ENCODE peak calls at places on chromosome 15, in eight cellular contexts. One of them, this sample, is unnamed.

GRCh38 chr15:63553388-63553791 is 43.8 kb upstream of the FBXL22 start:
- DNase-seq in cardiac muscle cell: peak; percentile 63
- DNase-seq in CD4-positive, alpha-beta memory T cell: peak; percentile 9
- DNase-seq in bronchial epithelial cell: peak; percentile 91
- DNase-seq in sigmoid colon: no peak
- DNase-seq in left lung: no peak
- DNase-seq in ovary: peak; percentile 34
- DNase-seq in naive thymus-derived CD4-positive, alpha-beta T cell: no peak
- DNase-seq in this sample: no peak

GRCh38 chr15:48865387-48866079 is 12.4 kb upstream of the EID1 start:
- DNase-seq in cardiac muscle cell: no peak
- DNase-seq in CD4-positive, alpha-beta memory T cell: no peak
- DNase-seq in bronchial epithelial cell: no peak
- DNase-seq in sigmoid colon: no peak
- DNase-seq in left lung: no peak
- DNase-seq in ovary: no peak
- DNase-seq in naive thymus-derived CD4-positive, alpha-beta T cell: no peak
- DNase-seq in this sample: peak; percentile 42

GRCh38 chr15:71610991-71611720 is 199.2 kb upstream of the NR2E3 start:
- DNase-seq in cardiac muscle cell: no peak
- DNase-seq in CD4-positive, alpha-beta memory T cell: no peak
- DNase-seq in bronchial epithelial cell: peak; percentile 12
- DNase-seq in sigmoid colon: no peak
- DNase-seq in left lung: no peak
- DNase-seq in ovary: no peak
- DNase-seq in naive thymus-derived CD4-positive, alpha-beta T cell: no peak
- DNase-seq in this sample: peak; percentile 21

GRCh38 chr15:69723404-69724097 is 270.9 kb downstream of the RPLP1 start:
- DNase-seq in cardiac muscle cell: peak; percentile 13
- DNase-seq in CD4-positive, alpha-beta memory T cell: no peak
- DNase-seq in bronchial epithelial cell: no peak
- DNase-seq in sigmoid colon: peak; percentile 78
- DNase-seq in left lung: no peak
- DNase-seq in ovary: no peak
- DNase-seq in naive thymus-derived CD4-positive, alpha-beta T cell: no peak
- DNase-seq in this sample: peak; percentile 78

GRCh38 chr15:84949043-84949442 is 32.6 kb upstream of the PDE8A start:
- DNase-seq in cardiac muscle cell: no peak
- DNase-seq in CD4-positive, alpha-beta memory T cell: no peak
- DNase-seq in bronchial epithelial cell: no peak
- DNase-seq in sigmoid colon: peak; percentile 13
- DNase-seq in left lung: no peak
- DNase-seq in ovary: no peak
- DNase-seq in naive thymus-derived CD4-positive, alpha-beta T cell: no peak
- DNase-seq in this sample: no peak

GRCh38 chr15:96626936-96627577 is 296.6 kb downstream of the NR2F2 start:
- DNase-seq in cardiac muscle cell: peak; percentile 52
- DNase-seq in CD4-positive, alpha-beta memory T cell: no peak
- DNase-seq in bronchial epithelial cell: no peak
- DNase-seq in sigmoid colon: no peak
- DNase-seq in left lung: peak; percentile 72
- DNase-seq in ovary: peak; percentile 19
- DNase-seq in naive thymus-derived CD4-positive, alpha-beta T cell: no peak
- DNase-seq in this sample: no peak

GRCh38 chr15:77664428-77664827 is 31.7 kb upstream of the LINGO1 start:
- DNase-seq in cardiac muscle cell: no peak
- DNase-seq in CD4-positive, alpha-beta memory T cell: no peak
- DNase-seq in bronchial epithelial cell: no peak
- DNase-seq in sigmoid colon: no peak
- DNase-seq in left lung: no peak
- DNase-seq in ovary: no peak
- DNase-seq in naive thymus-derived CD4-positive, alpha-beta T cell: no peak
- DNase-seq in this sample: peak; percentile 71

GRCh38 chr15:35999211-35999610 is 453.2 kb upstream of the DPH6 start:
- DNase-seq in cardiac muscle cell: no peak
- DNase-seq in CD4-positive, alpha-beta memory T cell: no peak
- DNase-seq in bronchial epithelial cell: no peak
- DNase-seq in sigmoid colon: no peak
- DNase-seq in left lung: no peak
- DNase-seq in ovary: no peak
- DNase-seq in naive thymus-derived CD4-positive, alpha-beta T cell: no peak
- DNase-seq in this sample: no peak

GRCh38 chr15:39974656-39975230 is 40.8 kb downstream of the EIF2AK4 start:
- DNase-seq in cardiac muscle cell: no peak
- DNase-seq in CD4-positive, alpha-beta memory T cell: no peak
- DNase-seq in bronchial epithelial cell: no peak
- DNase-seq in sigmoid colon: no peak
- DNase-seq in left lung: no peak
- DNase-seq in ovary: no peak
- DNase-seq in naive thymus-derived CD4-positive, alpha-beta T cell: no peak
- DNase-seq in this sample: no peak

GRCh38 chr15:80059786-80060489 is 462 bp downstream of the ZFAND6 start:
- DNase-seq in cardiac muscle cell: peak; percentile 80
- DNase-seq in CD4-positive, alpha-beta memory T cell: no peak
- DNase-seq in bronchial epithelial cell: no peak
- DNase-seq in sigmoid colon: peak; percentile 68
- DNase-seq in left lung: peak; percentile 93
- DNase-seq in ovary: no peak
- DNase-seq in naive thymus-derived CD4-positive, alpha-beta T cell: no peak
- DNase-seq in this sample: peak; percentile 92

GRCh38 chr15:71118345-71118744 is 3.1 kb downstream of the THSD4 start:
- DNase-seq in cardiac muscle cell: no peak
- DNase-seq in CD4-positive, alpha-beta memory T cell: no peak
- DNase-seq in bronchial epithelial cell: no peak
- DNase-seq in sigmoid colon: no peak
- DNase-seq in left lung: no peak
- DNase-seq in ovary: no peak
- DNase-seq in naive thymus-derived CD4-positive, alpha-beta T cell: no peak
- DNase-seq in this sample: no peak

GRCh38 chr15:39167114-39168058 is 413.5 kb upstream of the THBS1 start:
- DNase-seq in cardiac muscle cell: no peak
- DNase-seq in CD4-positive, alpha-beta memory T cell: no peak
- DNase-seq in bronchial epithelial cell: no peak
- DNase-seq in sigmoid colon: no peak
- DNase-seq in left lung: no peak
- DNase-seq in ovary: no peak
- DNase-seq in naive thymus-derived CD4-positive, alpha-beta T cell: no peak
- DNase-seq in this sample: no peak

GRCh38 chr15:31727612-31728011 is 302.7 kb upstream of the CHRNA7 start:
- DNase-seq in cardiac muscle cell: no peak
- DNase-seq in CD4-positive, alpha-beta memory T cell: no peak
- DNase-seq in bronchial epithelial cell: no peak
- DNase-seq in sigmoid colon: no peak
- DNase-seq in left lung: no peak
- DNase-seq in ovary: no peak
- DNase-seq in naive thymus-derived CD4-positive, alpha-beta T cell: no peak
- DNase-seq in this sample: no peak

GRCh38 chr15:51879555-51879954 is 50.1 kb downstream of the TMOD3 start:
- DNase-seq in cardiac muscle cell: no peak
- DNase-seq in CD4-positive, alpha-beta memory T cell: no peak
- DNase-seq in bronchial epithelial cell: peak; percentile 70
- DNase-seq in sigmoid colon: no peak
- DNase-seq in left lung: no peak
- DNase-seq in ovary: no peak
- DNase-seq in naive thymus-derived CD4-positive, alpha-beta T cell: no peak
- DNase-seq in this sample: no peak

GRCh38 chr15:60720493-60721231 is 241.7 kb upstream of the ICE2 start:
- DNase-seq in cardiac muscle cell: no peak
- DNase-seq in CD4-positive, alpha-beta memory T cell: peak; percentile 69
- DNase-seq in bronchial epithelial cell: no peak
- DNase-seq in sigmoid colon: no peak
- DNase-seq in left lung: no peak
- DNase-seq in ovary: no peak
- DNase-seq in naive thymus-derived CD4-positive, alpha-beta T cell: peak; percentile 41
- DNase-seq in this sample: no peak

DNA sequence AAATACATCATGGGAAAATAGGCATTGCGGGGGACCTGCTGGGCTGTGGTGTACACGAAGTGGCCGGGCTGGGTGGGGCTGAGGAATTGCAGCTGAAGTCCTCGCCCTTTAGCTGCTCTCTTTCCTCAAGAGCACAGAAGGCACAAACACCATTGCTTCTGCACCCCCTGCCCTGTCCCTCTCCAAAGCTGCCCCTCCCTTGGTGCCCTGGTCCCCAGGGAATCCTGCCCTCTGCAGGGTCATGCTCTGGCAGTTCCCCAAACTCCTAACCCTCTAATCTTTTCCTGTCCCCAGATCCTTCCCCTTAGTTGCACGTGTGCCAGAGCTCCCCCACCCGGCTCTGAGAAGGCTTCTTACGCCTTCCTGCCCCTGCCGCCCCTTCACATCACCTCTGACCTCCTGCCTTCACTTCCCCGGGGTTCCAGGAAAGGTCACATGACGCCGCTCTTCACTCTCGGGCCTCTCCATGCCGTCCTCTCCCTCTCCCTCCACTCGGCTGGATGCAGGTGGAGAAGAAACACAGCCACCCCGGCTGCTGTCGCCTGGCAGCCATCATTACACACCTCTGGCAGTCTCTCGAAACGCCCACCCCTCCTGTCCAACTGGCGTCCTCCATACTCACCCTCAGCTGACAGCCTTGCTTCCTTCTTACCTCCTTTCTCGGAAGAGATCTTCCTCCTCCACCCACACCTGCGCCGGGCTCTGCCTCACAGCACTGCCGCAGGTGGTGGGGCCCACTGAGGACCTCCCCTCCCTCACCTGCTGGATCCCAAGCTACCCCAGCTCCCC is 6.9 kb upstream of the PCSK6 start:
- DNase-seq in cardiac muscle cell: peak; percentile 45
- DNase-seq in CD4-positive, alpha-beta memory T cell: no peak
- DNase-seq in bronchial epithelial cell: no peak
- DNase-seq in sigmoid colon: no peak
- DNase-seq in left lung: no peak
- DNase-seq in ovary: no peak
- DNase-seq in naive thymus-derived CD4-positive, alpha-beta T cell: no peak
- DNase-seq in this sample: peak; percentile 61
- H3K4me3 ChIP-seq in cardiac muscle cell: no peak overlapping the region
- H3K4me3 ChIP-seq in CD4-positive, alpha-beta memory T cell: no peak overlapping the region
- H3K4me3 ChIP-seq in bronchial epithelial cell: no peak overlapping the region
- H3K4me3 ChIP-seq in sigmoid colon: no peak overlapping the region
- H3K4me3 ChIP-seq in left lung: no peak overlapping the region
- H3K4me3 ChIP-seq in ovary: no peak overlapping the region
- H3K4me3 ChIP-seq in naive thymus-derived CD4-positive, alpha-beta T cell: no peak overlapping the region
- H3K4me3 ChIP-seq in this sample: no peak overlapping the region

GRCh38 chr15:90851114-90851513 is 17.3 kb upstream of the FURIN start:
- DNase-seq in cardiac muscle cell: no peak
- DNase-seq in CD4-positive, alpha-beta memory T cell: peak; percentile 65
- DNase-seq in bronchial epithelial cell: no peak
- DNase-seq in sigmoid colon: no peak
- DNase-seq in left lung: peak; percentile 24
- DNase-seq in ovary: no peak
- DNase-seq in naive thymus-derived CD4-positive, alpha-beta T cell: no peak
- DNase-seq in this sample: no peak
- H3K27me3 ChIP-seq in cardiac muscle cell: no peaks in the 10 kb centered on the region
- H3K27me3 ChIP-seq in CD4-positive, alpha-beta memory T cell: no peaks in the 10 kb centered on the region
- H3K27me3 ChIP-seq in bronchial epithelial cell: no peaks in the 10 kb centered on the region
- H3K27me3 ChIP-seq in sigmoid colon: no peaks in the 10 kb centered on the region
- H3K27me3 ChIP-seq in left lung: no peaks in the 10 kb centered on the region
- H3K27me3 ChIP-seq in ovary: no peaks in the 10 kb centered on the region
- H3K27me3 ChIP-seq in naive thymus-derived CD4-positive, alpha-beta T cell: no peaks in the 10 kb centered on the region
- H3K27me3 ChIP-seq in this sample: no peaks in the 10 kb centered on the region

DNA sequence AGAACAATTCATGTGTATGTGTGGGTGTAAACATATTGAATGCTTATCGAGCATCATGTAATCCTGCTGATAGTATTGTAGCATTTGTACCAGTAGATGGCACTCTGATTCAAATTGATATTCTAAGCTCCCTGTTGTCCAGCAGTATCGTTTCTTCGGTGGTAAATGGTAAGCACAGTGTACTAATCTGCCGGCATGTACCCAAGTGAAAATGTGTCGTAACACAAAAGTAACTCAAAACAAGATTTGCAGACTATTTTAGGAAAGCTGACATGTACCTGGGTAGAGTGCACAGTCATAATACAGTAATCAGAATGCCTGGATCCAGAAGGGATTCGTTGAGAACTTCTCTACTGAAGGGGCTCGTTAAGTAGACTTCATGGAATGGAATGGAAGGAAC is 31.7 kb upstream of the MNS1 start:
- DNase-seq in cardiac muscle cell: peak; percentile 66
- DNase-seq in CD4-positive, alpha-beta memory T cell: peak; percentile 41
- DNase-seq in bronchial epithelial cell: peak; percentile 74
- DNase-seq in sigmoid colon: no peak
- DNase-seq in left lung: no peak
- DNase-seq in ovary: no peak
- DNase-seq in naive thymus-derived CD4-positive, alpha-beta T cell: peak; percentile 35
- DNase-seq in this sample: peak; percentile 46
- H3K4me3 ChIP-seq in cardiac muscle cell: no peak overlapping the region
- H3K4me3 ChIP-seq in CD4-positive, alpha-beta memory T cell: no peak overlapping the region
- H3K4me3 ChIP-seq in bronchial epithelial cell: no peak overlapping the region
- H3K4me3 ChIP-seq in sigmoid colon: no peak overlapping the region
- H3K4me3 ChIP-seq in left lung: no peak overlapping the region
- H3K4me3 ChIP-seq in ovary: no peak overlapping the region
- H3K4me3 ChIP-seq in naive thymus-derived CD4-positive, alpha-beta T cell: no peak overlapping the region
- H3K4me3 ChIP-seq in this sample: no peak overlapping the region

GRCh38 chr15:90360746-90361145 is 8.7 kb downstream of the ZNF774 start:
- DNase-seq in cardiac muscle cell: no peak
- DNase-seq in CD4-positive, alpha-beta memory T cell: no peak
- DNase-seq in bronchial epithelial cell: no peak
- DNase-seq in sigmoid colon: no peak
- DNase-seq in left lung: no peak
- DNase-seq in ovary: no peak
- DNase-seq in naive thymus-derived CD4-positive, alpha-beta T cell: no peak
- DNase-seq in this sample: no peak
- H3K27me3 ChIP-seq in cardiac muscle cell: no peaks in the 10 kb centered on the region
- H3K27me3 ChIP-seq in CD4-positive, alpha-beta memory T cell: no peaks in the 10 kb centered on the region
- H3K27me3 ChIP-seq in bronchial epithelial cell: no peaks in the 10 kb centered on the region
- H3K27me3 ChIP-seq in sigmoid colon: no peaks in the 10 kb centered on the region
- H3K27me3 ChIP-seq in left lung: no peaks in the 10 kb centered on the region
- H3K27me3 ChIP-seq in ovary: no peaks in the 10 kb centered on the region
- H3K27me3 ChIP-seq in naive thymus-derived CD4-positive, alpha-beta T cell: no peaks in the 10 kb centered on the region
- H3K27me3 ChIP-seq in this sample: no peaks in the 10 kb centered on the region

GRCh38 chr15:83833569-83833968 is 179.6 kb downstream of the ADAMTSL3 start:
- DNase-seq in cardiac muscle cell: no peak
- DNase-seq in CD4-positive, alpha-beta memory T cell: no peak
- DNase-seq in bronchial epithelial cell: no peak
- DNase-seq in sigmoid colon: no peak
- DNase-seq in left lung: no peak
- DNase-seq in ovary: no peak
- DNase-seq in naive thymus-derived CD4-positive, alpha-beta T cell: no peak
- DNase-seq in this sample: no peak

GRCh38 chr15:83835384-83836010 is 181.6 kb downstream of the ADAMTSL3 start:
- DNase-seq in cardiac muscle cell: no peak
- DNase-seq in CD4-positive, alpha-beta memory T cell: no peak
- DNase-seq in bronchial epithelial cell: no peak
- DNase-seq in sigmoid colon: no peak
- DNase-seq in left lung: no peak
- DNase-seq in ovary: no peak
- DNase-seq in naive thymus-derived CD4-positive, alpha-beta T cell: no peak
- DNase-seq in this sample: no peak

DNA sequence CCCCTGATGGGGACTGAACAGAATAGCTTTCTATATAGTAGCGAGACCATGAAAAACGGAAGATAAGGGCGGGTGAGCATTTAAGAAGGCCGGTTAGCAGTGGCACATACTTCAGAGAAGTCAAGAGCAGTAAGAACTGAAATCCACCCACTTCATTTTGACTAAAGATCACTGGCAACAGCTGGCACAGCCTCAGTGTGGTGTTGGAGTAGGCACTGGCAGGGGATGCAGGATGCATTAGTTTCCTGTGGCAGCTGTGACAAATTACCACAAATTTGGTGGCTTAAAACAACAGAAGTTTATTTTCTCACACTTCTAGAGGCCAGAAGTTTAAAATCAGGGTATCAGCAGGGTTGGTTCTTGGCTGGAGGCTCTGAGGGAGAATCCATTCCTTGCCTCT is 176.5 kb downstream of the ADAMTSL3 start:
- DNase-seq in cardiac muscle cell: no peak
- DNase-seq in CD4-positive, alpha-beta memory T cell: no peak
- DNase-seq in bronchial epithelial cell: no peak
- DNase-seq in sigmoid colon: no peak
- DNase-seq in left lung: no peak
- DNase-seq in ovary: no peak
- DNase-seq in naive thymus-derived CD4-positive, alpha-beta T cell: no peak
- DNase-seq in this sample: no peak
- H3K4me3 ChIP-seq in cardiac muscle cell: no peak overlapping the region
- H3K4me3 ChIP-seq in CD4-positive, alpha-beta memory T cell: no peak overlapping the region
- H3K4me3 ChIP-seq in bronchial epithelial cell: no peak overlapping the region
- H3K4me3 ChIP-seq in sigmoid colon: no peak overlapping the region
- H3K4me3 ChIP-seq in left lung: no peak overlapping the region
- H3K4me3 ChIP-seq in ovary: no peak overlapping the region
- H3K4me3 ChIP-seq in naive thymus-derived CD4-positive, alpha-beta T cell: no peak overlapping the region
- H3K4me3 ChIP-seq in this sample: no peak overlapping the region

This sample was measured in H7.